ENCODE peak calls at places on chromosomes 4 and X, in four cellular contexts. One of them, this sample, is unnamed.

GRCh38 chrX:13864264-13864663 is 47.4 kb upstream of the GPM6B start:
- DNase-seq in psoas muscle: no peak
- DNase-seq in progenitor cell of endocrine pancreas: no peak
- DNase-seq in tibial artery: no peak
- DNase-seq in this sample: no peak

GRCh38 chr4:128812360-128812958 is 3.0 kb downstream of the JADE1 start:
- DNase-seq in psoas muscle: no peak
- DNase-seq in progenitor cell of endocrine pancreas: peak; percentile 40
- DNase-seq in tibial artery: peak; percentile 42
- DNase-seq in this sample: no peak

GRCh38 chr4:98603683-98604573 is 54.5 kb downstream of the TSPAN5 start:
- DNase-seq in psoas muscle: no peak
- DNase-seq in progenitor cell of endocrine pancreas: no peak
- DNase-seq in tibial artery: no peak
- DNase-seq in this sample: no peak

GRCh38 chr4:138815811-138816210 is 199.8 kb upstream of the NOCT start:
- DNase-seq in psoas muscle: no peak
- DNase-seq in progenitor cell of endocrine pancreas: no peak
- DNase-seq in tibial artery: no peak
- DNase-seq in this sample: no peak

GRCh38 chr4:2788532-2789103 is 4.3 kb upstream of the SH3BP2 start:
- DNase-seq in psoas muscle: peak; percentile 77
- DNase-seq in progenitor cell of endocrine pancreas: no peak
- DNase-seq in tibial artery: peak; percentile 31
- DNase-seq in this sample: no peak

GRCh38 chrX:79366888-79367749 is at the start of gene ITM2A:
- DNase-seq in psoas muscle: peak; percentile 67
- DNase-seq in progenitor cell of endocrine pancreas: no peak
- DNase-seq in tibial artery: peak; percentile 27
- DNase-seq in this sample: no peak

GRCh38 chr4:25449688-25450087 is 72.6 kb downstream of the ANAPC4 start:
- DNase-seq in psoas muscle: no peak
- DNase-seq in progenitor cell of endocrine pancreas: no peak
- DNase-seq in tibial artery: no peak
- DNase-seq in this sample: no peak

GRCh38 chr4:153335665-153336064 is 8.8 kb upstream of the MND1 start:
- DNase-seq in psoas muscle: no peak
- DNase-seq in progenitor cell of endocrine pancreas: no peak
- DNase-seq in tibial artery: no peak
- DNase-seq in this sample: no peak

GRCh38 chrX:132615396-132616131 is 126.7 kb upstream of the MBNL3 start:
- DNase-seq in psoas muscle: no peak
- DNase-seq in progenitor cell of endocrine pancreas: peak; percentile 20
- DNase-seq in tibial artery: peak; percentile 21
- DNase-seq in this sample: no peak

GRCh38 chr4:162761965-162762364 is 404.7 kb downstream of the NAF1 start:
- DNase-seq in psoas muscle: no peak
- DNase-seq in progenitor cell of endocrine pancreas: no peak
- DNase-seq in tibial artery: no peak
- DNase-seq in this sample: no peak

GRCh38 chr4:143668930-143669553 is 31.4 kb downstream of the FREM3 start:
- DNase-seq in psoas muscle: no peak
- DNase-seq in progenitor cell of endocrine pancreas: no peak
- DNase-seq in tibial artery: no peak
- DNase-seq in this sample: no peak

GRCh38 chrX:154013614-154014360 is 5.9 kb downstream of the IRAK1 start:
- DNase-seq in psoas muscle: peak; percentile 71
- DNase-seq in progenitor cell of endocrine pancreas: peak; percentile 32
- DNase-seq in tibial artery: no peak
- DNase-seq in this sample: no peak

GRCh38 chr4:147381749-147382148 is 99.1 kb upstream of the EDNRA start:
- DNase-seq in psoas muscle: no peak
- DNase-seq in progenitor cell of endocrine pancreas: no peak
- DNase-seq in tibial artery: no peak
- DNase-seq in this sample: no peak

GRCh38 chr4:147378780-147379179 is 102.1 kb upstream of the EDNRA start:
- DNase-seq in psoas muscle: no peak
- DNase-seq in progenitor cell of endocrine pancreas: no peak
- DNase-seq in tibial artery: no peak
- DNase-seq in this sample: no peak
- TF ChIP-seq CTCF in psoas muscle: no peak
- TF ChIP-seq CTCF in progenitor cell of endocrine pancreas: no peak
- TF ChIP-seq CTCF in tibial artery: no peak
- TF ChIP-seq CTCF in this sample: no peak

GRCh38 chr4:171169396-171169795 is 643.8 kb upstream of the GALNTL6 start:
- DNase-seq in psoas muscle: no peak
- DNase-seq in progenitor cell of endocrine pancreas: no peak
- DNase-seq in tibial artery: no peak
- DNase-seq in this sample: no peak

DNA sequence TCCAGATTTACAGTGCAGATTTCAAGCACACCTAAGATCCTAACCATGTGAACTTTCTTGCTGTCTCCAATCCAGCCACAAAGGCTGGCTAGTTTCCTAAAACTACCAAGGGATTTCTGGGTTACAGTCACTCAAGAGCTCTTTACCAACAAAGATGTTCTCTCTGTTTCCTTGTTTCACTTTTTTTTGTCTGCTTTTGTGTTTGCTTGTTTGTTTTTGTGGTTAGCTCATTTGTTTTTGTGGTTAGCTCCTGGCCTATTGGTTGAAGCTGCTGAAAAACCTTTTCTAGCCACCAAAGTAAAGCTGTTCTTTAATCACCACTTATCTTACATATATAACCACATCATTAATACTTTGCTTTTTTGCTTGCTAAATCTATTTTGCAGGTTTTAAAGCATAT is 642.5 kb upstream of the GALNTL6 start:
- DNase-seq in psoas muscle: no peak
- DNase-seq in progenitor cell of endocrine pancreas: no peak
- DNase-seq in tibial artery: no peak
- DNase-seq in this sample: no peak
- TF ChIP-seq CTCF in psoas muscle: no peak
- TF ChIP-seq CTCF in progenitor cell of endocrine pancreas: no peak
- TF ChIP-seq CTCF in tibial artery: no peak
- TF ChIP-seq CTCF in this sample: no peak

GRCh38 chr4:149645790-149646189 is 169.9 kb downstream of the IQCM start:
- DNase-seq in psoas muscle: no peak
- DNase-seq in progenitor cell of endocrine pancreas: no peak
- DNase-seq in tibial artery: no peak
- DNase-seq in this sample: no peak
- TF ChIP-seq CTCF in psoas muscle: no peak
- TF ChIP-seq CTCF in progenitor cell of endocrine pancreas: peak; percentile 40
- TF ChIP-seq CTCF in tibial artery: no peak
- TF ChIP-seq CTCF in this sample: no peak

DNA sequence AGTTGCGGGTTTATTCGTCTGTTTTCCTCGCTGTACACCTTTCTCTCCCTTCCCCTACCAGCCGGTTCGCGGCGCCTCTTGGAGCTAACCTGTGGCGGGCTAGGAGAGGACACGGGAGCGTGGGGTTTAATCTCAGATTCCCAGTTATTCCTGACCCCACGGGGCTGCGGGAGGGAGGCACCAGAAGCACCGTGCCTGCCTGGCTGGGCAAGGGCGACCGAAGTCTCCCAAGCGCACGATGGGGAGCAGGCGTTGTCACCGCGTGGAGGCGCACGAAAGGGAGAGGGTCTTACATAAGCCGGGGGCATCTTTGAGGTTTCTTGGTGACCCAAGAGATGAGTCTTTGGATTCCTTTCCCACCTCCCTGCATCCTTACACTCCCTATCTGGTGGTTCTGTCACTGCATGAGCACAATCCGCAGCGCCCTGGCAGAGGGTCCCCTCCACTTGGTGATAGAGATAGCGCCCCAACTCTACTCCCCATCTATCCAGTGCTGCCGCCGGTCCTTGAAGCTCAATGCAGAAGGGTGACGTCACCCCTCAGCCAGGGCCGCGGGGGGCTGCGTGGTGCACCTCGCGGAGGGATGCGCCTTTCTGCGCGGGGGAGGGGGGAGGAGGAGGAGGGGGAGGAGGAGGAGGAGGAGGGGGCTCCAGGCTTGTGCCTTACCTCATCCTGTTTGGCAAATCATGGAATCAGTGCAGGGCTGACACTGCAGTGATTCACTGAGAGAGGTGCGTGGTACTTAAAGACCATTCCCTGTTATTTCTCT is 793 bp downstream of the TSPAN7 start:
- DNase-seq in psoas muscle: peak; percentile 62
- DNase-seq in progenitor cell of endocrine pancreas: peak; percentile 12
- DNase-seq in tibial artery: peak; percentile 19
- DNase-seq in this sample: peak; percentile 66
- TF ChIP-seq CTCF in psoas muscle: no peak
- TF ChIP-seq CTCF in progenitor cell of endocrine pancreas: no peak
- TF ChIP-seq CTCF in tibial artery: no peak
- TF ChIP-seq CTCF in this sample: peak; percentile 25

This sample was measured in type B pancreatic cell.